ENCODE peak calls at places on chromosomes 16 and 17, in nine cellular contexts. D is DND-41, M is right atrium auricular region, Z is lower leg skin, H is A673, F is astrocyte of the spinal cord, C is OCI-LY7, X is AG04450, P is A549. I is an unnamed sample.

GRCh38 chr17:27954521-27955495 is 61.6 kb upstream of the LYRM9 start:
- DNase-seq in D (no peak), M (no peak), Z (no peak), H (no peak), F (no peak), C (no peak), X (no peak), P (no peak), I (no peak)

GRCh38 chr16:65771707-65772106 is 594.8 kb upstream of the CDH5 start:
- DNase-seq in D (no peak), M (no peak), Z (no peak), H (no peak), F (no peak), C (no peak), X (no peak), P (no peak), I (no peak)

GRCh38 chr16:1533443-1533951 is at the start of gene TMEM204:
- DNase-seq in D (no peak), M (peak; percentile 87), Z (peak; percentile 69), H (no peak), F (peak; percentile 54), C (no peak), X (peak; percentile 32), P (no peak), I (no peak)

GRCh38 chr16:57802635-57803412 is 533 bp upstream of the KIFC3 start:
- DNase-seq in D (no peak), M (no peak), Z (no peak), H (no peak), F (peak; percentile 50), C (no peak), X (no peak), P (peak; percentile 86), I (no peak)

GRCh38 chr17:54891176-54891821 is 9.4 kb upstream of the TOM1L1 start:
- DNase-seq in D (peak; percentile 6), M (no peak), Z (no peak), H (peak; percentile 83), F (peak; percentile 71), C (peak; percentile 32), X (peak; percentile 57), P (peak; percentile 57), I (peak; percentile 48)

GRCh38 chr16:87056083-87056482 is 261.1 kb downstream of the C16orf95 start:
- DNase-seq in D (no peak), M (no peak), Z (no peak), H (no peak), F (peak; percentile 47), C (no peak), X (no peak), P (peak; percentile 5), I (no peak)

GRCh38 chr16:30659507-30660423 is 1.5 kb downstream of the FBRS start:
- DNase-seq in D (peak; percentile 52), M (no peak), Z (peak; percentile 45), H (no peak), F (peak; percentile 8), C (peak; percentile 26), X (no peak), P (no peak), I (no peak)

GRCh38 chr16:61149709-61150108 is 886.5 kb downstream of the CDH8 start:
- DNase-seq in D (no peak), M (no peak), Z (no peak), H (no peak), F (no peak), C (no peak), X (no peak), P (no peak), I (no peak)

GRCh38 chr16:4976079-4976478 is 17.9 kb downstream of the SEC14L5 start:
- DNase-seq in D (no peak), M (no peak), Z (no peak), H (no peak), F (no peak), C (peak; percentile 96), X (no peak), P (no peak), I (no peak)

DNA sequence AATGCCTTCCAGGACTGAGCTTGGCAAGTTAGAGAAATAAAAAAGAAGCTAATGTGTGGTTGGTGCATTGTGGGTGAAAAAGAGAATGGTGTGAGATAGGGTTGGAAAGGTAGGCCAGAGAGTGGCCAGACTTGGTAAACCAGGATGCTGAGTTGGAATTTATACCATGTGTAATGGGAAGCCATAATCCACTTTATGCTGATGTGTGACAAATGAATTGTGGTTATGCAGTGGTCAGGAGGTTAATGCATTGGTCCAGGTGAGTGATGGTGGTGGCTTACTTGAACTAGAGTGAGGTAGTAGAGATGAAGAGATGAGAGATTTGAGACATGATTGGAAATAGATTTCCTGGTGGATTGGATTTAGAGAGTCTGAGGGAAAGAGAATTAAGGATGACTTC is 1.0 kb downstream of the PFAS start:
- DNase-seq in D (no peak), M (no peak), Z (no peak), H (no peak), F (no peak), C (no peak), X (no peak), P (no peak), I (no peak)
- H3K4me3 ChIP-seq in D (peak overlapping the region; percentile 93), M (no peak overlapping the region), Z (no peak overlapping the region), H (peak overlapping the region; percentile 83), F (peak overlapping the region; percentile 99), C (peak overlapping the region; percentile 87), X (peak overlapping the region; percentile 98), P (peak overlapping the region; percentile 74), I (peak overlapping the region; percentile 100)

DNA sequence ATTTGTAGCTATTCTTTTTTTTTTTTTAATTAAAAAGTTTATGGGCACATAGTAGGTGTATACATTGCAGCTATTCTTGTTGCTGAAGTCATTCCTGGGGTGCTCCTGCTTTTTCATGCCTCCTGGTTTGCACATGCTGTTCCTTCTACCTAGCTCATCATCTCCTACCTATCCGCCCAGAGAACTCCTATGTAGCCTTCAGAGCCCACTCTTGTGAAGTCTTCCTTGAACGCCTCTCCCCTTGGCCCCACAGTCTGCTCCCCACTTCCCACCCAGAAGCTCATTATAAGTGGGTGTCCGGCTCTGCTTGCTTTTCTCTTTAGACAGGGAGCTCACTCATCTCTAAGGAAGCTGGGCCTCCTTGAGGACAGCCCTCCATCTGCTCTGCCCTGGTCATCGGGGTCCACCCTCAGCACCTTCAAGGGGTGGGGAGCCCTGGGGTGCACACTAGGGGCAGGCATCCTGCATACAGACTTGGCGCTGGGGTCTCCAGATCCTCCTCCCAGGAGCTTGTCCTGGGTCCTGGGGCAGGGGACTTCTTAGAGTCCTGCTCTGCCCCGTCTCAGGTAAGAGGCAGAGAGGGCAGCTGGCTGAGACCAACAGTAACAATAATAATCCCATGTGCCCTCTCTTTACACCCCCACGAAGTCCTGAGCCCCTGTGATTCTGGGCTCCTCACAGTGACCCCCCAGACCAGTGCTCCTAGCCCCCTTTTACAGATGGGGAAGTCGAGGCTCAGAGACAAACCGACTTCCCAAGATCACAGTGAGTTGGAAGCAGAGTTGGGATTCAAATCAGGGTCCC is 3.5 kb upstream of the B9D1 start:
- DNase-seq in D (no peak), M (no peak), Z (no peak), H (no peak), F (no peak), C (no peak), X (no peak), P (no peak), I (no peak)
- TF ChIP-seq CTCF in D (no peak), M (no peak), Z (no peak), H (no peak), F (no peak), C (no peak), X (no peak), P (no peak), I (no peak)

DNA sequence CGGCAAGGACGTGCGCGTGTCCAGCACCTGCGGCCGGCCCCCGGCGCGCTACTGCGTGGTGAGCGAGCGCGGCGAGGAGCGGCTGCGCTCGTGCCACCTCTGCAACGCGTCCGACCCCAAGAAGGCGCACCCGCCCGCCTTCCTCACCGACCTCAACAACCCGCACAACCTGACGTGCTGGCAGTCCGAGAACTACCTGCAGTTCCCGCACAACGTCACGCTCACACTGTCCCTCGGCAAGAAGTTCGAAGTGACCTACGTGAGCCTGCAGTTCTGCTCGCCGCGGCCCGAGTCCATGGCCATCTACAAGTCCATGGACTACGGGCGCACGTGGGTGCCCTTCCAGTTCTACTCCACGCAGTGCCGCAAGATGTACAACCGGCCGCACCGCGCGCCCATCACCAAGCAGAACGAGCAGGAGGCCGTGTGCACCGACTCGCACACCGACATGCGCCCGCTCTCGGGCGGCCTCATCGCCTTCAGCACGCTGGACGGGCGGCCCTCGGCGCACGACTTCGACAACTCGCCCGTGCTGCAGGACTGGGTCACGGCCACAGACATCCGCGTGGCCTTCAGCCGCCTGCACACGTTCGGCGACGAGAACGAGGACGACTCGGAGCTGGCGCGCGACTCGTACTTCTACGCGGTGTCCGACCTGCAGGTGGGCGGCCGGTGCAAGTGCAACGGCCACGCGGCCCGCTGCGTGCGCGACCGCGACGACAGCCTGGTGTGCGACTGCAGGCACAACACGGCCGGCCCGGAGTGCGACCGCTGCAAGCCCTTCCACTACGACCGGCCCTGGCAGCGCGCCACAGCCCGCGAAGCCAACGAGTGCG is 1.5 kb downstream of the NTN1 start:
- DNase-seq in D (no peak), M (no peak), Z (no peak), H (no peak), F (peak; percentile 12), C (no peak), X (no peak), P (peak; percentile 41), I (no peak)
- H3K4me3 ChIP-seq in D (no peak overlapping the region), M (peak overlapping the region; percentile 55), Z (peak overlapping the region; percentile 38), H (peak overlapping the region; percentile 53), F (no peak overlapping the region), C (no peak overlapping the region), X (no peak overlapping the region), P (peak overlapping the region; percentile 84), I (peak overlapping the region; percentile 49)

GRCh38 chr17:48388955-48389764 is 40.9 kb downstream of the SKAP1 start:
- DNase-seq in D (no peak), M (no peak), Z (no peak), H (peak; percentile 44), F (no peak), C (no peak), X (no peak), P (no peak), I (no peak)

GRCh38 chr17:48389903-48390302 is 40.1 kb downstream of the SKAP1 start:
- DNase-seq in D (no peak), M (no peak), Z (no peak), H (no peak), F (no peak), C (no peak), X (no peak), P (no peak), I (no peak)

GRCh38 chr17:48384164-48384563 is 45.9 kb downstream of the SKAP1 start:
- DNase-seq in D (no peak), M (no peak), Z (no peak), H (no peak), F (no peak), C (no peak), X (no peak), P (no peak), I (no peak)

GRCh38 chr17:48382989-48383388 is 47.0 kb downstream of the SKAP1 start:
- DNase-seq in D (no peak), M (no peak), Z (no peak), H (peak; percentile 90), F (no peak), C (peak; percentile 39), X (no peak), P (no peak), I (no peak)

GRCh38 chr17:48385303-48385702 is 44.7 kb downstream of the SKAP1 start:
- DNase-seq in D (no peak), M (no peak), Z (no peak), H (no peak), F (no peak), C (no peak), X (no peak), P (no peak), I (no peak)
- TF ChIP-seq CTCF in D (no peak), M (no peak), Z (no peak), H (no peak), F (no peak), C (no peak), X (no peak), P (no peak), I (no peak)

I was measured in astrocyte of the cerebellum.